ENCODE peak calls at places on chromosomes 11 and 22, in seven cellular contexts. G is hepatocyte, K is astrocyte, H is PC-9, O is neural progenitor cell, F is fibroblast of lung, W is GM23248. Y is an unnamed sample.

GRCh38 chr22:17217179-17217578 is 2.1 kb downstream of the ADA2 start:
- DNase-seq in F (no peak), W (no peak), H (no peak), K (no peak), G (no peak), O (peak), Y (no peak)

GRCh38 chr11:15779518-15779917 is 576.8 kb downstream of the SOX6 start:
- DNase-seq in G (no peak), W (no peak), H (no peak), F (peak), O (no peak), K (peak), Y (no peak)

GRCh38 chr11:46718155-46719019 is 626 bp upstream of the F2 start:
- DNase-seq in H (no peak), O (no peak), F (no peak), W (no peak), K (no peak), G (peak), Y (no peak)

GRCh38 chr22:46653596-46653995 is 33.4 kb downstream of the GRAMD4 start:
- DNase-seq in H (no peak), F (no peak), W (no peak), G (no peak), K (no peak), O (no peak), Y (no peak)

GRCh38 chr11:71185411-71185810 is 67.0 kb downstream of the SHANK2 start:
- DNase-seq in H (no peak), O (no peak), K (no peak), W (no peak), F (no peak), G (no peak), Y (no peak)

GRCh38 chr11:12377106-12377823 is at the start of gene PARVA:
- DNase-seq in K (peak), G (peak), F (peak), W (peak), O (peak), H (peak), Y (no peak)

GRCh38 chr11:44999068-44999467 is 48.4 kb upstream of the TP53I11 start:
- DNase-seq in O (no peak), F (no peak), G (no peak), H (peak), W (no peak), K (no peak), Y (no peak)

GRCh38 chr11:132576706-132577105 is 955.6 kb downstream of the OPCML start:
- DNase-seq in F (peak), W (peak), O (peak), G (peak), K (peak), H (no peak), Y (no peak)

GRCh38 chr11:63882555-63883242 is 34.3 kb downstream of the RCOR2 start:
- DNase-seq in K (no peak), H (no peak), G (no peak), O (peak), W (no peak), F (peak), Y (peak)

GRCh38 chr11:106281455-106282173 is 204.2 kb downstream of the AASDHPPT start:
- DNase-seq in F (peak), H (peak), W (peak), K (peak), O (no peak), G (no peak), Y (no peak)

GRCh38 chr11:63622318-63622717 is 8.1 kb upstream of the PLAAT3 start:
- DNase-seq in H (peak), K (no peak), G (peak), F (no peak), O (no peak), W (no peak), Y (no peak)

GRCh38 chr22:42793848-42794405 is 63.1 kb downstream of the ARFGAP3 start:
- DNase-seq in F (no peak), W (no peak), H (no peak), K (no peak), O (no peak), G (no peak), Y (no peak)

GRCh38 chr11:104136861-104137260 is 27.1 kb downstream of the PDGFD start:
- DNase-seq in H (peak), F (no peak), W (no peak), G (no peak), K (no peak), O (no peak), Y (no peak)

GRCh38 chr22:35629406-35630234 is 12.5 kb upstream of the MB start:
- DNase-seq in W (peak), H (peak), F (peak), K (peak), O (no peak), G (peak), Y (no peak)

GRCh38 chr11:95716266-95716665 is 73.3 kb downstream of the FAM76B start:
- DNase-seq in H (no peak), W (peak), G (no peak), O (no peak), K (peak), F (peak), Y (no peak)

GRCh38 chr11:112318193-112318592 is 57.5 kb upstream of the PLET1 start:
- DNase-seq in K (peak), F (peak), O (no peak), W (peak), G (peak), H (peak), Y (no peak)

DNA sequence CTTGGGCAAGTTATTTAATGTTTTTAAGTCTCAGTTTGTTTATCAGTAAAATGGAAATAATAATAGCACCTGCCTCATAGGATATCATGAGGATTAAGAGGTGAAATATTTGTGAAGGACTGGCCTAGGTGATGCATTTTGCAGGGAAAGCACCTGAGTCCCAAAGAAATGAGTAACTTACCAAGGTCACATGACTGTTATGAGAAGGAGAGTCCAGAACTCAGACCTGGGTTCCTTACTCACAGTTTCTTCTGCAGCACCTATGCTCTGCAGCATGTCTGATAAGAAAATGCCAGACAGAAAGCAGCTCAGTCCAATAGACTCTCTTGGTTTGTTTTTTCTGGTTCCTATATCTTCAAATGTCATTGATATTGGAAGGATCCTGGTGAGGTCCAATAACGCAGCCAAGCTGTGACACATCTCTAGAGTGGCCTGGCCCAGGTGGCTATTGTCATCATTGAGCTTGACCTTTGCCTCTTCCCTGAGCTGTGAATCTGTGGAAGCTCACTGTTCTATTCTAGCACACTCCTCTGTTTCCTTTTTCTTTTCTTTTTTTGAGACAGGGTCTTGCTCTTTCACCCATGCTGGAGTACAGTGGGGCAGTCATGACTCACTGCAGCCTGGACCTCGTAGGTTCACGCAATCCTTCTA is 174.7 kb upstream of the NAV2 start:
- DNase-seq in O (no peak), G (no peak), K (no peak), W (no peak), H (peak), F (no peak), Y (no peak)
- TF ChIP-seq EZH2 in O (no peak), G (no peak), K (no peak), W (no peak), H (no peak), F (no peak), Y (no peak)

GRCh38 chr22:49727191-49727880 is 100.3 kb downstream of the BRD1 start:
- DNase-seq in H (no peak), G (no peak), W (no peak), K (no peak), O (no peak), F (no peak), Y (no peak)

GRCh38 chr22:49726701-49727101 is 101.0 kb downstream of the BRD1 start:
- DNase-seq in W (no peak), O (no peak), H (no peak), G (no peak), K (no peak), F (no peak), Y (no peak)

GRCh38 chr22:49726022-49726681 is 101.5 kb downstream of the BRD1 start:
- DNase-seq in H (no peak), W (no peak), G (no peak), K (no peak), F (no peak), O (no peak), Y (no peak)

GRCh38 chr22:49728566-49729271 is 99.0 kb downstream of the BRD1 start:
- DNase-seq in W (no peak), O (no peak), K (no peak), H (no peak), F (no peak), G (no peak), Y (no peak)

DNA sequence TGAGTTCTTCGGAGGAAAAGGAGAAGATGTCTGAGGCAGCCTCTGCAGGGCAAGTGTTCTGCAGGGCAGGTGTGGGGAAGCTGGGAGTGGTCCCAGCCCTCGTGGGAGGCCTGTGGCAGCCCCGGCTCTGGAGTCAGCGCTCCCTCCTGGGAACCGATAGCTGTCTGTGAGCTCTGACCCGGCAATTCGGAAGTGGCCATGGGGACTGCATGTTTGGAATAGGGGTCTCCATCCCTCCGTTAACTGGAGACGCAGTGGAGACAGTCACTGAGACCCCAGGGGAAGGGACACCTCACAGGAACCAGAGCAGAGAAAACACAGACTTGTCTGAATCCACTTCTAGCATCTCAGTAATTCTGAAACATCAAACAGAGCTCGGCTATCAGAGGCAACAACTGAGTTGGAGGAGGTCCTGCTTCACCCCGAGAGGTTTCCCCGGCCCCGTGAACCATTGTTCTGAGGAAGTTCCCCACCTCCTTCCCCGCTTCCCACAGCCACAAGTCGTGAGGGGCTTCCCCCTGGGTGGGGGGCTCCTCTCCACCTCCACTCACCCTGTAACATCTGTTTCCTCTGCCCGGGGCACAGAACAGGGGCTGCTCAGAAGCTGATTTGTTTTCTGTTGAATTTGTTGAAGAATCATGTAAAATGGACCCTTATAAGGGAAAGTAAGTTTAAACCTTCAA is 99.7 kb downstream of the BRD1 start:
- DNase-seq in G (no peak), K (no peak), F (no peak), H (no peak), W (no peak), O (no peak), Y (no peak)
- TF ChIP-seq EZH2 in G (no peak), K (no peak), F (no peak), H (peak), W (no peak), O (no peak), Y (no peak)

DNA sequence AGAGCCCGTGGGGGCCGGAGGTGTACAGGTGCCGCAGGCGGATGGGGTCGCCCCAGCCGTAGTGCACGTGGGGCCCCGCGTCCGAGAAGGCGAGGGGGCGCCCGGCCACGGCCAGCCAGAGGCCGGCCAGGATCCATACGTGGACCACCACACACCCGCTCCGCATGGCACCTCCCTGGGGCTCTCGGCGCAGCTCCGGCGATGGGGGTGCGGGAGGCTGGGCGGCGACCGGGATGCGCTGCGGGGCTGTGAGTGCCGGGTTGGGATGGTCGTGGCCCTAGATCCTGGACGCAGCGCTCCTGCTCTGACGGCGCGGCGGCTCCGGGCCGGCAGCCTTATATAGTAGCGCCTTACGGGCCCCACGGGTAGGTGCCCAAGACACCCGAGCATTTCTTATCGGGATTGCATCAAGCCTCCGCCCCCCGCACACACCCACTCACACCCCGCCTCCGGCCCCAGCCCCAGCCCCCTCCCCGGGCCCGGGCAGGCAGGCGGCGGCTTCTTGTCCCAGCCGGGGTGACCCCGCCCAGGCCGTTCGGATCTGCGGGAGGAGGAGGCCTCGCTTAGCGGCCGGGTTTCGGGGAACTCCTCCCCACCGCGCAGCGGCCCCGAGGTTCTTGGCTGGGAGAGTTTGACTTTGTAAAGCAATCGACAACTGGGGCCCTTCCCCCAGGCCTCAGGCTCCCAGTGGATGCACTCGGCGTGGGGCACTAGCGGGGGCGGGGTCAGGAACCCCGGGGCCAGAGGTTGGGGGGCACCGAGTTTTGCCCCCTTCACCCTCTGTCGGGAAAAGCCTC is at the start of gene FGF19:
- DNase-seq in F (no peak), W (peak), O (peak), K (no peak), G (peak), H (peak), Y (no peak)
- TF ChIP-seq EZH2 in F (peak), W (peak), O (peak), K (peak), G (peak), H (no peak), Y (no peak)

DNA sequence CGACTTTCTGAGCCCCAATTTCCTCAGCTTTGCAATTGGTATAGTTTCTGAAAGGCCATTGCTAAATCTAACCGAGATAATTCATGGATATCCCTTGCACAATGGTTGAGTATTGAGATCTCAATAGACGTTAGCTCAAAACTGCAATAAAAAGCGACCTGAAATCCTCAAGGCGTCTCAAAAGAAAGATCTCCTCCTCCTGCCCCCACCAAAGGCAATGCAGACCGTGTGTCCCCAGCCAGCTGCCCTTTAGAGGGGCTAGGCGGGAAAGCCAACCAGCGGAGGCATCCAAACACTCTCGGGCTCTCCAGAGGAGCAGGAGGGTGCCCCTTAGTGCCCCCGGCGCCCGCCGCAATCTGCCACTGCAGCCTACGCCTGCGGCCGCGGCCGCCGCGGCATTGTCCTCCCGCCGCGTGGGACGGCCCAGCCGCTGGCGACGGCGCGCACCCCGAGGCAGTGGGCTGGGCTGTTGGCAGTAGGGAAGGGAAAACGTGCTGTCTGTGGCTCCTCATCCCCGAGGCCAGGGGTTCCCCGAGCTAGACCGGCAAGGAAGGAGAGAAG is 1.4 kb upstream of the SLC6A5 start:
- DNase-seq in O (peak), G (no peak), H (no peak), F (no peak), K (no peak), W (no peak), Y (no peak)
- TF ChIP-seq EZH2 in O (peak), G (no peak), H (no peak), F (no peak), K (peak), W (no peak), Y (no peak)

DNA sequence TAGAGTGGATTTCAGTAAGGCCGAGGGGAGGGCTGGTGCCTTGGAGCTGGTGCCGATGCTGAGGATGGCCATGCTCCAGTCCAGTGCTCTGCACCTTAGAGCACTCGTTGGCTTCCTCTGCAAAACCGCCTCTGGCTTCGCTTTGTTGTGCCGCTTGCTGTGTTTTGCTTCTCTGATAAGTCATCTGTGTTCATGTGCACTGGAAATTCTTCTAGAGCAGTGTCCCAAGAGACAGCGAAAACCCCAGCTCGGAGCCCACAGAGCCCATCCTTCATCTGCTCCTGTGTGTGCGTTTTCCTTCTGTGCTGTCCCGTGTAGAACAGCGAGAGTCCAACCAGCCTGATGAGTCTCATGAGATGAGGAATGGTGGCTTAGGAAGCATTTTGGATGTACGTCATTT is 12.1 kb downstream of the FAM118A start:
- DNase-seq in W (no peak), H (no peak), O (no peak), F (no peak), K (no peak), G (no peak), Y (no peak)
- TF ChIP-seq EZH2 in W (no peak), H (no peak), O (no peak), F (no peak), K (no peak), G (no peak), Y (no peak)

DNA sequence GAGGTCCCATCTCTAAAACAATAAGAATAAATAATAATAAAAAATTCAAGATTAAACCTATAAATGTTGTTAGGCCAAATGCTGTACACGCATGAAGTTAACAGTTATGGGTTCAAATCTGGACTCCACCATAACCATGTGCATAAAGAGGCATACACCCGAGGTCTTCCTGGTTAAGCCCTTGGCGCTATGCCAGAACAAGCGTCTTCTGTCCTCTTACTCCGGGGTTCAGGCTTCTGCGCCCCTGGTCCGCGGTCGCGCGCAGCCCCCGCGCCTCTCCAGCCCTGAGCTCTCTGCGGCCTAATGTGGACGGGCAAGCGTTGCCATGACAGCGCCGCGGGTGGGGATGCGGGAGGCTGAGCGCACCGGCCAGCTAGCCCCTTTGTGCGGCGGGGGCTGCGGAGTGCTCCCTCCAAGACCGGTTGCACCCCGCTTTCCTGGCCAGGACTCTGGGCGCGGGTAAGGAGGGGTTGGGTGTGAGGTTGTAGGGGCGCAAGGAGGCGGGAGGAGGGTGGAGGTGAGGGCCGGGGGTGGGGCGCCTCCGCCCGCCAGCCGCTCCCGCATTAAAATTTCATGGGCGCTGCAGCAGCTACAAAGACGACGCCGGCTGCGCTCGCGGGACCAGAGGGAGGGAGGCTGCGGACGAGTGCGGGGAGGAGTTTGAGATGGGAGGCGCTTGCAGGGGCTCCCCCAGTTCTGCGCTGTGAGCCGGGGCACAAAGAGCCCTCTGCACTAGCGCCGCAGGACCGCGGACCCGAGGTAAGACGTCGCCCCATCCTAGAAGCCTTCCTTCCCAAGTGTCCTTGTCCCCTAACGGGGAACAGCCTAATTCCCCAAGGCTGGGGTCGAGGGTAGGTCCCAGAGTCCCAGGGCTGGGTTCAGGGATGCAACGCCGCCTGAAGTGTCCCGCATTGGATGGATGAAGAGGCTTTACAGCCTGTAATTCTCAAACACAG is at the start of gene MIAT:
- DNase-seq in W (peak), G (peak), F (peak), O (peak), H (no peak), K (no peak), Y (no peak)
- TF ChIP-seq EZH2 in W (peak), G (peak), F (peak), O (no peak), H (no peak), K (peak), Y (no peak)

DNA sequence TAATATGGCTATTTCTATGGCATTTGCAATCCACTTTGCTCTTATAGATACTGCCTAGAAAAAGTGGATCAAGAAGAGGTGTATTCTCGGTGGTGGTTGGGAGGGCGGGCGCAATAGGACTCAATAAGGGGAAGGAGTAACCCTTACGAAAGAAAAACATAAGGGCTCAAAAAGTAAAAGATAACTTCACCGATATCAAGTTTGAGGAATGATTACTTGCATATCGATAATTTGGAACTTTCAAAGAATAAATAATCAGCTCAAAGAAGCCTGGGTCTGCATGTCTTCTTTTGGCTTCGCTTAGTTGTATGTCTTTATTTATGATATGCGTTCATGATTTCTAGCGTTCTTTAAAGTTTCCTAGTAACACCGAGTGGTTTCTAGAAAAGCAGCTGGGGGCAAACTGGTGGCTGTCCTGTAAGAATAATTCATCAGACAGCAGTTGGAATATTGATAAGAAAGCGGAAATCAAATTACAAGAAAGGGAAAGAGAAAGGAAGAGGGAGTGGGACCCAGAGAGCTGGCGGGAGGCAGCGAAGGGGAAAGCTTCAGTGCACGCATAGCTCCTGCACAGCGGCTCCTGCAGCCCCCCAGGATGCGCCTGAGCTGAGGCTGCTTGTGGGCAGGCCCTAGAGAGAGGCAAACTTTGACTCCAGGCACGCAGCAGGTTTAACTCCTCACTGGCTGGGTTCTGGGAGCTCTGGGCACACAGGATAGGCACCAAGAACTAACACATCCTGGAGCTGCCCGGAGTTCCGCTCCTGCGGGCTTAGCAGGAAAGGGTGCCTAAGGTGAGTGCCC is 9.1 kb upstream of the FLI1 start:
- DNase-seq in H (no peak), G (no peak), F (no peak), K (no peak), O (peak), W (no peak), Y (no peak)
- TF ChIP-seq EZH2 in H (no peak), G (peak), F (peak), K (peak), O (peak), W (no peak), Y (no peak)